ENCODE peak calls at places on chromosomes 3 and 15, in seven cellular contexts. B, G, K, V, N, D and U are unnamed samples.

GRCh38 chr15:77966540-77967290 is 110.8 kb downstream of the TBC1D2B start:
- DNase-seq in G (peak), D (no peak), V (peak), K (no peak), N (peak), B (peak), U (no peak)

GRCh38 chr15:90619468-90619867 is 89.7 kb downstream of the CRTC3 start:
- DNase-seq in D (no peak), G (no peak), N (no peak), V (no peak), K (no peak), B (no peak), U (no peak)

GRCh38 chr3:99246010-99246654 is 344.6 kb upstream of the DCBLD2 start:
- DNase-seq in N (no peak), B (peak), D (no peak), K (no peak), G (peak), V (no peak), U (no peak)

GRCh38 chr3:59192473-59192872 is 142.6 kb upstream of the CFAP20DC start:
- DNase-seq in V (no peak), N (no peak), B (peak), K (no peak), G (peak), D (no peak), U (no peak)

GRCh38 chr15:84840741-84841429 is 23.7 kb downstream of the ALPK3 start:
- DNase-seq in D (peak), G (peak), V (no peak), B (no peak), N (no peak), K (peak), U (no peak)

GRCh38 chr3:50182533-50183099 is 8.8 kb upstream of the GNAT1 start:
- DNase-seq in V (no peak), B (no peak), K (no peak), G (no peak), D (no peak), N (no peak), U (no peak)

GRCh38 chr3:31562525-31562924 is 29.8 kb downstream of the STT3B start:
- DNase-seq in D (no peak), V (peak), B (no peak), N (peak), K (no peak), G (no peak), U (no peak)

GRCh38 chr15:70356919-70357318 is 259.2 kb upstream of the TLE3 start:
- DNase-seq in B (peak), K (peak), V (no peak), G (no peak), N (no peak), D (no peak), U (no peak)

GRCh38 chr15:70014860-70015490 is 82.7 kb downstream of the TLE3 start:
- DNase-seq in B (no peak), K (peak), V (no peak), N (no peak), G (no peak), D (no peak), U (no peak)

GRCh38 chr3:79661866-79662265 is 105.9 kb downstream of the ROBO1 start:
- DNase-seq in D (no peak), N (no peak), V (no peak), K (no peak), G (no peak), B (no peak), U (no peak)

GRCh38 chr15:31328999-31329639 is 2.5 kb downstream of the KLF13 start:
- DNase-seq in D (no peak), N (no peak), V (no peak), K (peak), B (no peak), G (no peak), U (no peak)

GRCh38 chr3:123412811-123413588 is 35.9 kb downstream of the ADCY5 start:
- DNase-seq in G (no peak), B (no peak), D (peak), N (no peak), K (peak), V (no peak), U (peak)

GRCh38 chr15:67930720-67931119 is 90.9 kb upstream of the RNU6-1 start:
- DNase-seq in D (no peak), B (no peak), G (no peak), K (no peak), N (no peak), V (no peak), U (no peak)

GRCh38 chr3:65126527-65127440 is 439.0 kb upstream of the ADAMTS9 start:
- DNase-seq in G (peak), K (no peak), N (no peak), B (no peak), V (no peak), D (no peak), U (no peak)

GRCh38 chr3:119637679-119638525 is 22.5 kb downstream of the POPDC2 start:
- DNase-seq in D (no peak), K (no peak), G (peak), N (no peak), V (no peak), B (peak), U (no peak)

GRCh38 chr15:92693922-92694331 is 38.4 kb upstream of the FAM174B start:
- DNase-seq in N (no peak), V (no peak), D (no peak), B (peak), G (peak), K (no peak), U (no peak)

GRCh38 chr3:59418836-59419235 is 369.0 kb upstream of the CFAP20DC start:
- DNase-seq in G (no peak), K (no peak), D (no peak), V (no peak), N (no peak), B (no peak), U (no peak)

GRCh38 chr15:29270976-29271375 is 1.4 kb upstream of the NSMCE3 start:
- DNase-seq in N (no peak), K (no peak), D (no peak), B (no peak), V (no peak), G (peak), U (no peak)

GRCh38 chr15:28002136-28002861 is 96.8 kb downstream of the OCA2 start:
- DNase-seq in K (no peak), B (no peak), V (no peak), N (no peak), D (no peak), G (no peak), U (no peak)

GRCh38 chr3:66606868-66607267 is 106.0 kb upstream of the LRIG1 start:
- DNase-seq in D (no peak), N (no peak), V (no peak), G (no peak), B (no peak), K (no peak), U (no peak)
- H3K27ac ChIP-seq in D (no peak), N (no peak), V (no peak), G (no peak), B (no peak), K (no peak), U (no peak)

DNA sequence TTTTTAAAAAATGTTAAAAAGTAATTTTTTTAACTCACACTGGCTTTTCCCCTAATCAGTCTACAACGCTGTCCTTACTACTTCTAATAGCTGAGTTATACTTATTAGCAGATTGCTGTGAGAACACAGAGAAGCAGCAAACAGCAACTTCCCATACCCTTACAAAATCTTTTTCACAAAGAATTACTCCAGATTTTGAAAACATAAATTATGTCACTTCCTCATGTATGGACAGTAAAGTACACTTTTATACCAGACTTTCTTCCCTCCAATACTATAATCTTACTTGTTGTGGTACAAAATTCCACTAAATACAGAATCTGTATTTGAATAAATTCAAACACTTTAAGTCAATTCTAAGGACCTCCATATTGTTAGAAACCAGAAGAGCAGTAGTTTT is 2.1 kb downstream of the PHC3 start:
- DNase-seq in V (no peak), K (no peak), G (no peak), N (no peak), B (no peak), D (no peak), U (no peak)
- H3K27ac ChIP-seq in V (peak), K (no peak), G (peak), N (peak), B (no peak), D (peak), U (no peak)

GRCh38 chr3:42844815-42845214 is 30.9 kb downstream of the CYP8B1 start:
- DNase-seq in D (no peak), V (no peak), K (no peak), B (no peak), N (no peak), G (no peak), U (no peak)

GRCh38 chr3:42847731-42848130 is 27.9 kb downstream of the CYP8B1 start:
- DNase-seq in D (no peak), N (no peak), G (no peak), V (no peak), K (no peak), B (no peak), U (no peak)

GRCh38 chr3:42841332-42841731 is 32.1 kb downstream of the ACKR2 start:
- DNase-seq in G (no peak), N (no peak), V (no peak), B (no peak), K (no peak), D (no peak), U (no peak)

GRCh38 chr3:42846682-42847522 is 28.8 kb downstream of the CYP8B1 start:
- DNase-seq in K (no peak), V (no peak), G (no peak), B (no peak), D (no peak), N (no peak), U (no peak)

GRCh38 chr3:42843730-42844713 is 31.7 kb downstream of the CYP8B1 start:
- DNase-seq in D (no peak), V (no peak), B (no peak), N (no peak), G (no peak), K (no peak), U (no peak)
- H3K27ac ChIP-seq in D (no peak), V (no peak), B (no peak), N (no peak), G (no peak), K (peak), U (no peak)

DNA sequence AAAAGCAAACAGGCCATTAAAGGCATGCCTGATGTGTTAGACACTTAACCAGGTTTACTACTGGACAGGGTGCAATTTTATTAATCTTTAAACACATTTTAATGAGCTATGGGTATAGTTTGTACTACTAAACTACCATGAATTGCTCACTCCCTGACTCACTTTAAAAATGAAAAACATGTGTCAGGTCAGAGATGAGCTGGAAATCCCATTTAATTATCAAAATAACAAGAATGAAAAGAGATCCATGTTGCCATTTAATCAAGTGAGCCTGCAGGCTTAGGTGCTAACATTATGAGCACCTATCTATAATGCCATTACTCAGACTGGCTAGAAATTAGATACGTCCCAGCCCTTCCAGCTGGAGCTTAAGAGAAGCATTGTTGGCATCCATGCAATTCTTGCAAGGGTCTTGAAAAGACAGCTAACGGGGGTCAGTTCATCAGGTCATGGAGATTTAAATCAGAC is 224.4 kb downstream of the THRB start:
- DNase-seq in D (no peak), V (no peak), B (no peak), N (no peak), G (no peak), K (no peak), U (no peak)
- H3K27ac ChIP-seq in D (no peak), V (no peak), B (no peak), N (no peak), G (no peak), K (no peak), U (no peak)

GRCh38 chr3:8868996-8869395 is 94.3 kb downstream of the RAD18 start:
- DNase-seq in D (no peak), B (no peak), N (no peak), G (no peak), V (no peak), K (no peak), U (no peak)

GRCh38 chr3:8865697-8866096 is 96.3 kb upstream of the OXTR start:
- DNase-seq in B (no peak), G (no peak), K (no peak), D (no peak), N (no peak), V (no peak), U (no peak)

GRCh38 chr3:8867646-8868045 is 95.6 kb downstream of the RAD18 start:
- DNase-seq in G (no peak), N (no peak), D (no peak), K (no peak), V (no peak), B (no peak), U (no peak)

GRCh38 chr3:8869613-8870012 is 93.7 kb downstream of the RAD18 start:
- DNase-seq in V (no peak), G (peak), B (peak), K (no peak), D (no peak), N (no peak), U (no peak)

GRCh38 chr3:8864570-8865350 is 95.3 kb upstream of the OXTR start:
- DNase-seq in D (no peak), K (no peak), B (no peak), V (no peak), G (no peak), N (no peak), U (no peak)
- H3K27ac ChIP-seq in D (no peak), K (no peak), B (no peak), V (no peak), G (no peak), N (no peak), U (no peak)

GRCh38 chr3:23945653-23945902 is 492 bp downstream of the NR1D2 start:
- DNase-seq in D (no peak), K (no peak), B (no peak), G (no peak), N (no peak), V (no peak), U (no peak)

GRCh38 chr3:23944861-23945652 is at the start of gene NR1D2:
- DNase-seq in B (peak), V (peak), N (peak), G (peak), D (peak), K (peak), U (peak)

GRCh38 chr3:23942546-23942945 is 2.5 kb upstream of the NR1D2 start:
- DNase-seq in D (no peak), V (no peak), B (no peak), N (no peak), G (no peak), K (no peak), U (no peak)

GRCh38 chr3:23945903-23946751 is 1.0 kb downstream of the NR1D2 start:
- DNase-seq in G (peak), B (peak), N (peak), K (peak), D (peak), V (peak), U (peak)

DNA sequence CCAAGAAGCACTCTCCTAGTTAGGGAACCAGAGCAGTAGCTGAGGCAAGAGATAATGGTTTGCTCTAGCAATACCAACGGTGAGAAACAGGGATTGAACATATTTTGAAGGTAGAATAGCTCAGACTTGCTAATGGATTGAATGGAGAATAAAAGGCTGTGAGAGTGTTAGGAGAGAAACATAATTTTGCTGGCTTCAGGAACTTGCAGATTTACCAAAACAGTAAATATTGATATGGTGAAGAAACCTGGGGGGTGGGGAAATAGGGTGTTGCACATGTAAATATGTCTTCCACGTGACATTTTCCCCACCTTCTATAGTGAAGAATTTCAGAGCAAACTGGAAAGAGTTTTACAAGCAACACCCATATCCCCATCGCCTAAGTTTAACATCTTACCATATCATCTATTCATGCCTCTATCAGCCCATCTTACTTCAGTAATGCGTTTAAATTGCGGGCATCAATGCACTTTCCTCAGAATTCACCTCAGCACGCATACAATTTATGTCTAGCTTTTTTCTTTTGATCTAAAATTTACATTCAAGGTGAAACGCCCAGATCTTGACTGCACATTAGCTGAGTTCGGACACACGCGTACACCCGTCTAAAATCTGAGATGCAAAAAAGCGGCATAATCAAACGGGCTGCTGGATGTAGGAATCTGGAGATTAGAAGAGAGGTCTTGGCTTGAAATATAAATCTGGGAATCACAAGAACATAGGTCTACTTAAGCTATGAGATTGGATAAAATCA is 902 bp upstream of the NR1D2 start:
- DNase-seq in B (no peak), G (no peak), N (no peak), D (no peak), V (no peak), K (no peak), U (no peak)
- H3K27ac ChIP-seq in B (no peak), G (peak), N (no peak), D (peak), V (no peak), K (no peak), U (no peak)

DNA sequence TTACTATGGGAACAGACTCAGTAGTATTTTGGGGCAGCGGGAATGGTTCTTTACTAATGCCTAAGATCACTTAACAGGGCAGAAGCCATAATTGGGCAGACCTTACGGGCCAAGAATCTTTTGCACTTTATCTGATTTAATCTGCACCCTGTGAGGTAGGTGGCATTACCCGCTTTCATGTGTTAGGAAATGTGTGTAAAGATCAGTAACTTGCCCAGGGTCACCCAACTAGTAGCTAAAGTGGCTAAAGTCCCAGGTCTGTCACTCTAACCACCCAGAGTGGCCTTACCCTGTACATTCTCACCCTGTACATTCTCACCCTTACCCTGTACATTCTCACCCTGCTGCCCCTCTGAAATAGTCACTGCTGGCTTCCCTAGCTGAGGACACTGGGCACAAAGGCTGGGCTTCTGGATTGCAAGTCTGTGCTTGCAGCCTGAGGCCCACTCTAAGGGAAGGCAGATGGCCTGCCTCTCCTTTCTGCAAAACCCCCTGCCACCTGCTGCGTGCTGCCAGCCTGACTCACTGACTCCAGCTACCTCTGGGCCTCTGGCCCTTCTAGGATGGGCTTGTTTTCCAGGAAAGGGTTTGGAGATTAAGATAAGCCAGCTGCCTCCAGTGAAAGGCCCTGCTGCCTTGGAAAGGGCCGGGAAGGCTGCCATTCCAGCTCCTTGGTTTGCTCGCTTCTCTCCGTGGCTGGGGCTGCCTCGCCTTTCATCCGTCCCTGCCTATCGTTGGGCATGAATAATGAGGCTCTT is 37.5 kb upstream of the MYZAP start:
- DNase-seq in D (no peak), V (no peak), N (no peak), K (no peak), G (no peak), B (no peak), U (peak)
- H3K27ac ChIP-seq in D (peak), V (no peak), N (no peak), K (no peak), G (no peak), B (no peak), U (peak)

DNA sequence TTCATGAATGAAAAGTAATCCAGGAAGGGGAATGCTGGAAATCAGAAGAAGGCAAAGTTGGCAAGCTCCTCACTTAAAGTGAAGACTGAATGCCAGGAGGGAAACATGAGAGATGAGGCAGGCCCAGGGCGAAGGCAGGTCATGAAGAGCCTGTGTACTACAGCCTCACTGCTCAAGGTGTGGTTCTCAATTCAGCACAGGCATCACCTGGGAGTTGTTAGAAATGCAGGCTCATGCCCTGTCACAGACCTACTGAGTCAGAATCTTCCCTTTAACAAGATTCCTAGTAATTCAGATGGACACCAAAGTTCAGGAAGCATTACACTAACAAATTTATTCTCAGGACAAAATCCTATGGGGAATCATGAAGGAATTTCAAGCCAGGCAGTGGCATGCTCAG is 14.2 kb downstream of the MYO5A start:
- DNase-seq in K (no peak), N (no peak), B (no peak), V (no peak), G (no peak), D (no peak), U (no peak)
- H3K27ac ChIP-seq in K (no peak), N (no peak), B (no peak), V (no peak), G (no peak), D (no peak), U (no peak)